ENCODE peak calls at places on chromosomes 5 and 9, in four cellular contexts. W is CD4-positive, CD25-positive, alpha-beta regulatory T cell; K is HT1080; J is stimulated activated naive CD4-positive, alpha-beta T cell. X is an unnamed sample.

GRCh38 chr5:127791439-127791838 is 88.2 kb downstream of the CCDC192 start:
- DNase-seq in J (no peak), K (no peak), W (no peak), X (no peak)

GRCh38 chr5:58871648-58872242 is 288.9 kb downstream of the RAB3C start:
- DNase-seq in W (peak; percentile 40), K (no peak), J (peak; percentile 21), X (peak; percentile 28)

GRCh38 chr9:4680178-4680535 is 788 bp downstream of the CDC37L1 start:
- DNase-seq in K (no peak), J (no peak), W (peak; percentile 38), X (no peak)

GRCh38 chr9:21684231-21684630 is 118.2 kb upstream of the MTAP start:
- DNase-seq in W (no peak), J (no peak), K (peak; percentile 32), X (no peak)

GRCh38 chr9:132049900-132050299 is 29.8 kb downstream of the MED27 start:
- DNase-seq in W (no peak), K (no peak), J (no peak), X (no peak)

GRCh38 chr5:122313001-122313402 is 965 bp downstream of the SNCAIP start:
- DNase-seq in K (peak; percentile 50), W (no peak), J (no peak), X (no peak)

GRCh38 chr5:150862070-150862469 is 15.7 kb downstream of the IRGM start:
- DNase-seq in W (no peak), K (no peak), J (no peak), X (no peak)

GRCh38 chr9:83629433-83630104 is 6.6 kb downstream of the IDNK start:
- DNase-seq in K (no peak), J (no peak), W (no peak), X (no peak)

GRCh38 chr5:89282038-89282831 is 399.3 kb upstream of the MEF2C start:
- DNase-seq in W (no peak), J (no peak), K (no peak), X (no peak)

GRCh38 chr9:92637331-92637730 is 32.6 kb downstream of the IPPK start:
- DNase-seq in K (no peak), W (no peak), J (no peak), X (no peak)

GRCh38 chr5:123245689-123246088 is 156.6 kb downstream of the PRDM6 start:
- DNase-seq in W (no peak), J (no peak), K (no peak), X (no peak)

GRCh38 chr9:130522233-130522808 is 57.1 kb upstream of the FUBP3 start:
- DNase-seq in K (no peak), W (no peak), J (no peak), X (no peak)

GRCh38 chr9:34332370-34332964 is 3.1 kb downstream of the NUDT2 start:
- DNase-seq in J (peak; percentile 33), K (peak; percentile 43), W (peak; percentile 64), X (peak; percentile 28)

GRCh38 chr5:90475436-90475980 is 844 bp downstream of the POLR3G start:
- DNase-seq in K (no peak), J (no peak), W (no peak), X (no peak)

GRCh38 chr9:14313951-14314423 is at the start of gene NFIB:
- DNase-seq in J (no peak), W (no peak), K (peak; percentile 48), X (no peak)

GRCh38 chr5:61904730-61905129 is 401.3 kb upstream of the KIF2A start:
- DNase-seq in W (no peak), J (no peak), K (no peak), X (no peak)

GRCh38 chr5:56278267-56278826 is 45.2 kb upstream of the ANKRD55 start:
- DNase-seq in K (peak; percentile 40), J (no peak), W (no peak), X (no peak)